ENCODE peak calls at places on chromosomes 1 and 21, in five cellular contexts. One of them, this sample, is unnamed.

GRCh38 chr1:60916926-60917325 is 165.4 kb upstream of the NFIA start:
- DNase-seq in ovary: no peak
- DNase-seq in prostate gland: no peak
- DNase-seq in left ventricle myocardium inferior: no peak
- DNase-seq in mammary epithelial cell: no peak
- DNase-seq in this sample: no peak

GRCh38 chr1:11952455-11953109 is 18.1 kb downstream of the PLOD1 start:
- DNase-seq in mammary epithelial cell: no peak
- DNase-seq in ovary: no peak
- DNase-seq in left ventricle myocardium inferior: no peak
- DNase-seq in prostate gland: no peak
- DNase-seq in this sample: no peak

GRCh38 chr1:207414606-207415108 is 39.5 kb upstream of the CR2 start:
- DNase-seq in left ventricle myocardium inferior: no peak
- DNase-seq in mammary epithelial cell: no peak
- DNase-seq in prostate gland: no peak
- DNase-seq in ovary: no peak
- DNase-seq in this sample: no peak

GRCh38 chr1:112686417-112686816 is 12.0 kb downstream of the MOV10 start:
- DNase-seq in prostate gland: no peak
- DNase-seq in mammary epithelial cell: peak; percentile 63
- DNase-seq in left ventricle myocardium inferior: no peak
- DNase-seq in ovary: no peak
- DNase-seq in this sample: no peak

GRCh38 chr21:34520769-34521508 is 8.9 kb upstream of the KCNE1 start:
- DNase-seq in mammary epithelial cell: no peak
- DNase-seq in prostate gland: no peak
- DNase-seq in left ventricle myocardium inferior: peak; percentile 40
- DNase-seq in ovary: no peak
- DNase-seq in this sample: no peak

GRCh38 chr1:85433096-85433495 is 31.9 kb downstream of the DDAH1 start:
- DNase-seq in prostate gland: no peak
- DNase-seq in ovary: no peak
- DNase-seq in mammary epithelial cell: no peak
- DNase-seq in left ventricle myocardium inferior: no peak
- DNase-seq in this sample: no peak

GRCh38 chr1:20308569-20308968 is 17.9 kb downstream of the VWA5B1 start:
- DNase-seq in ovary: no peak
- DNase-seq in left ventricle myocardium inferior: peak; percentile 61
- DNase-seq in prostate gland: no peak
- DNase-seq in mammary epithelial cell: no peak
- DNase-seq in this sample: no peak

GRCh38 chr1:1680031-1680911 is 12.3 kb downstream of the SLC35E2B start:
- DNase-seq in left ventricle myocardium inferior: peak; percentile 6
- DNase-seq in mammary epithelial cell: no peak
- DNase-seq in prostate gland: no peak
- DNase-seq in ovary: no peak
- DNase-seq in this sample: no peak

GRCh38 chr1:220151454-220151853 is 57.5 kb downstream of the IARS2 start:
- DNase-seq in ovary: peak; percentile 31
- DNase-seq in prostate gland: no peak
- DNase-seq in left ventricle myocardium inferior: peak; percentile 36
- DNase-seq in mammary epithelial cell: no peak
- DNase-seq in this sample: no peak

GRCh38 chr1:231215676-231216385 is 25.2 kb upstream of the GNPAT start:
- DNase-seq in mammary epithelial cell: no peak
- DNase-seq in prostate gland: no peak
- DNase-seq in left ventricle myocardium inferior: no peak
- DNase-seq in ovary: no peak
- DNase-seq in this sample: no peak

GRCh38 chr21:34690041-34690792 is 21.4 kb downstream of the CLIC6 start:
- DNase-seq in left ventricle myocardium inferior: no peak
- DNase-seq in prostate gland: no peak
- DNase-seq in ovary: no peak
- DNase-seq in mammary epithelial cell: peak; percentile 49
- DNase-seq in this sample: no peak

GRCh38 chr1:36328713-36329112 is 5.3 kb upstream of the EVA1B start:
- DNase-seq in ovary: peak; percentile 35
- DNase-seq in mammary epithelial cell: no peak
- DNase-seq in left ventricle myocardium inferior: no peak
- DNase-seq in prostate gland: no peak
- DNase-seq in this sample: no peak

GRCh38 chr1:46687910-46688509 is 16.4 kb downstream of the TEX38 start:
- DNase-seq in left ventricle myocardium inferior: no peak
- DNase-seq in prostate gland: no peak
- DNase-seq in ovary: no peak
- DNase-seq in mammary epithelial cell: no peak
- DNase-seq in this sample: no peak
- TF ChIP-seq CTCF in left ventricle myocardium inferior: no peak
- TF ChIP-seq CTCF in prostate gland: no peak
- TF ChIP-seq CTCF in ovary: no peak
- TF ChIP-seq CTCF in mammary epithelial cell: no peak
- TF ChIP-seq CTCF in this sample: no peak

DNA sequence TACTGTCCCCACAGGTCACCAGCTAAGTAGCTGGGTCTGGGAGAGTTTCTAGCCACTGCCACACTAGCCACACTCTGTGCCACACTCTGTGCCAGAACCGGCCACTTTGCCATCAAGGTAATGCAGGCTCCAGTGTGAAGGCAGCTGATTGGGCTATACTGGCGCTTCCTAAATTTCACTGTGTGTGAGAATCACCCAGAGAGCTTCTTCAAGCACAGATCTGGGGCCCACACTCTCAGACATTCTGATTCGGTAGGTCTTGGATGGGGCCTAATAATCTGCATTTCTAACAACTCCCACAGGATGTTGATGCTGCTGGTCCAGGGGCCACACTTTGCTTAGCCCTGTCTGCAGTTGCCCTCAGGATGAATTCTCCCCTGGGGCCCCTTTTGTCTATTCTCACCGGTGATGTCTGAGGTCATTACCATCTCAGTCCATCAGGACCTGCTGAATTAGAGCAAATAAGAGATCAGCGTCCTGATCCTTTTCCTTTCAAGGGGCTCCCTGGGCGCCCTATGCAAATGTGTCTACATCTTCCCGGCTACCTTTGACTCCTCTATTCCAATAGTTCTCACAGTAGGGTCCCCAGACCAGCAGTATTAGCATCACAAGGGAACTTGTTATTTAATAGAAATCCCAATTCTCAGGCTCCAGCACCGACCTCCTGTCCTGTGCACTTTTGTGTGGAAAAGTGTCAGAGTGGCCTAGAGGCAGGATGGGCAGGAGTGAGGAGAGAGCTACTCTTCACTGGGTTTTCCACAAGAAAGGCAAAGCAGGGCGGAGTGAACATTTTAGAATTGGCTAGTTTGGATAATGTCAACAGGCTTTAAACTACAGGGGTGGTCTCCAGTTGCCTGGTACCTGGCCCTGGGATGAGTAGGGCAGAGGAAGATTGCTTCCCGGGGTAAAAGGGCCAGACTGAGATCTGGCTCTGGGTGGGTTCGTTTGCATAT is 24.7 kb upstream of the LRRN2 start:
- DNase-seq in prostate gland: no peak
- DNase-seq in ovary: no peak
- DNase-seq in left ventricle myocardium inferior: no peak
- DNase-seq in mammary epithelial cell: no peak
- DNase-seq in this sample: no peak
- H3K27me3 ChIP-seq in prostate gland: peaks cover 16% of the 10 kb centered on the region
- H3K27me3 ChIP-seq in ovary: no peaks in the 10 kb centered on the region
- H3K27me3 ChIP-seq in left ventricle myocardium inferior: peaks cover 87% of the 10 kb centered on the region
- H3K27me3 ChIP-seq in mammary epithelial cell: no peaks in the 10 kb centered on the region
- H3K27me3 ChIP-seq in this sample: peaks cover 38% of the 10 kb centered on the region

DNA sequence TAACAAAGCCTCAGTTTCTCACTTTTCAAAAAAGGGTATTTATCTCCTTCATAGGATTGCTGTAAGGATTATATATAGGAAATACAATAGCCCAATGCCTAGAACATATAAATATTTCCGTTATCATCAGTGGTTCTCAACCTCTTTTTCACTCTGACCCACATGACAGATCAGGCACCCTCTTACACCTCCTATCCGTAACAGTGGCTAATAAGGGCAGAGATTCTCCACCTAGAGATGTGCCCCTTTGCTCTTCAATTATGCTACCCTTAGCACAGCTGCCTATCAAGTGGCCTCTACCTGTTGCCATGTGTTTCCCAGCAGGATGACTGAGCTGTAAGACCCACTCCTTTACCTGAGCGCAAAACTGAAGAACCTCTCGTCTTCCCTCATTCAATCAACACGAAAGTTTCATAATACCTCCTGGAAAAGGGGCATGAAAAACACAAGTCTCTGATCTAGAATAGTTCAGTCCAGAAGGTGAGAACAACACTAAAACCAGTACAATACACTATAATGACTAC is 10.5 kb downstream of the PUM1 start:
- DNase-seq in prostate gland: no peak
- DNase-seq in ovary: no peak
- DNase-seq in left ventricle myocardium inferior: no peak
- DNase-seq in mammary epithelial cell: no peak
- DNase-seq in this sample: no peak
- H3K36me3 ChIP-seq in prostate gland: no peaks in the 10 kb centered on the region
- H3K36me3 ChIP-seq in ovary: no peaks in the 10 kb centered on the region
- H3K36me3 ChIP-seq in left ventricle myocardium inferior: peaks cover 36% of the 10 kb centered on the region
- H3K36me3 ChIP-seq in mammary epithelial cell: peaks cover 21% of the 10 kb centered on the region
- H3K36me3 ChIP-seq in this sample: peaks cover 12% of the 10 kb centered on the region

GRCh38 chr21:39669485-39669884 is 56.7 kb downstream of the B3GALT5 start:
- DNase-seq in ovary: no peak
- DNase-seq in left ventricle myocardium inferior: no peak
- DNase-seq in prostate gland: no peak
- DNase-seq in mammary epithelial cell: no peak
- DNase-seq in this sample: no peak
- TF ChIP-seq CTCF in ovary: no peak
- TF ChIP-seq CTCF in left ventricle myocardium inferior: no peak
- TF ChIP-seq CTCF in prostate gland: no peak
- TF ChIP-seq CTCF in mammary epithelial cell: no peak
- TF ChIP-seq CTCF in this sample: no peak

GRCh38 chr1:226710501-226710900 is 28.6 kb downstream of the ITPKB start:
- DNase-seq in ovary: no peak
- DNase-seq in prostate gland: no peak
- DNase-seq in left ventricle myocardium inferior: no peak
- DNase-seq in mammary epithelial cell: peak; percentile 35
- DNase-seq in this sample: no peak
- H3K27me3 ChIP-seq in ovary: no peaks in the 10 kb centered on the region
- H3K27me3 ChIP-seq in prostate gland: no peaks in the 10 kb centered on the region
- H3K27me3 ChIP-seq in left ventricle myocardium inferior: no peaks in the 10 kb centered on the region
- H3K27me3 ChIP-seq in mammary epithelial cell: no peaks in the 10 kb centered on the region
- H3K27me3 ChIP-seq in this sample: no peaks in the 10 kb centered on the region

DNA sequence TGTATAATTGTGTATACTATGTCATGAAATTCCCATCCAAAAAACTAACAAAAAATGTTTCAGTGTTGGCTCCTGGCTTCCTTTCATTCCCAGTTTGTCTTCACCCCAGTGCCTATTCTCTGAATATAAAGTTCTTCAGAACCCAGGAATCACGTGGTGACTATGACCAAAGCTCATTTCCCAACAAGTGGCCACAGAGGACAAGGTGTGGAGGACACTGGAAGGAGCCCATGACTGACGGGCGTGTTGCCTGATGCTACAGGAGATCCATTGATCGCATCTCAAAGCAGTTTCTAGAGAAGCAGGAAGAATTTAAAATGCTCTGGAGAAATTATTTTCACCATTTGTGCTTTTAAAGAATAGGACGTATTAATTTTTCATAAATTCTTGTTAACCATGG is 7.4 kb upstream of the GREM2 start:
- DNase-seq in prostate gland: no peak
- DNase-seq in mammary epithelial cell: no peak
- DNase-seq in left ventricle myocardium inferior: no peak
- DNase-seq in ovary: no peak
- DNase-seq in this sample: no peak
- H3K36me3 ChIP-seq in prostate gland: no peaks in the 10 kb centered on the region
- H3K36me3 ChIP-seq in mammary epithelial cell: no peaks in the 10 kb centered on the region
- H3K36me3 ChIP-seq in left ventricle myocardium inferior: no peaks in the 10 kb centered on the region
- H3K36me3 ChIP-seq in ovary: no peaks in the 10 kb centered on the region
- H3K36me3 ChIP-seq in this sample: no peaks in the 10 kb centered on the region

GRCh38 chr1:233675893-233676292 is 62.0 kb downstream of the KCNK1 start:
- DNase-seq in ovary: no peak
- DNase-seq in left ventricle myocardium inferior: no peak
- DNase-seq in mammary epithelial cell: no peak
- DNase-seq in prostate gland: no peak
- DNase-seq in this sample: no peak
- TF ChIP-seq CTCF in ovary: no peak
- TF ChIP-seq CTCF in left ventricle myocardium inferior: no peak
- TF ChIP-seq CTCF in mammary epithelial cell: peak; percentile 4
- TF ChIP-seq CTCF in prostate gland: no peak
- TF ChIP-seq CTCF in this sample: no peak

DNA sequence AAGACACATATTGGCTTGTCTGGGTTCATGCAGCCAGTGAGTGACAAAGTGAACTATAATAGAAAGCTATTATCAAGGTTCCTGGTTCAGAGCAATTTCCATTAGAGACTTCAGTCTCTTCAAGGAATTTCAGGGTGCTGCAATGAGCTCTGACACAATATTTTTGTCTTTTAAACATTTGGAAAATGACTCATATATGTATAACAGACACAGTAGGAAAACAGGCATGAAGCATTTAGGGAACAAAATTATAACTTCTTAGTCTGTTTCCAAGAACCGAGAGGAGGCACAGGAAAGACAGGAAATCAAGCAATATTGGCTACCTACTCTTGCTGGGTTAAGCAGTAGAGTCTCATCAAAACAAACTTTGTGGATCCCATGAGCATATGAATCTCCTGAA is 170.4 kb downstream of the PTPRC start:
- DNase-seq in mammary epithelial cell: no peak
- DNase-seq in prostate gland: no peak
- DNase-seq in left ventricle myocardium inferior: no peak
- DNase-seq in ovary: no peak
- DNase-seq in this sample: peak; percentile 16
- H3K27me3 ChIP-seq in mammary epithelial cell: no peaks in the 10 kb centered on the region
- H3K27me3 ChIP-seq in prostate gland: no peaks in the 10 kb centered on the region
- H3K27me3 ChIP-seq in left ventricle myocardium inferior: no peaks in the 10 kb centered on the region
- H3K27me3 ChIP-seq in ovary: no peaks in the 10 kb centered on the region
- H3K27me3 ChIP-seq in this sample: no peaks in the 10 kb centered on the region

DNA sequence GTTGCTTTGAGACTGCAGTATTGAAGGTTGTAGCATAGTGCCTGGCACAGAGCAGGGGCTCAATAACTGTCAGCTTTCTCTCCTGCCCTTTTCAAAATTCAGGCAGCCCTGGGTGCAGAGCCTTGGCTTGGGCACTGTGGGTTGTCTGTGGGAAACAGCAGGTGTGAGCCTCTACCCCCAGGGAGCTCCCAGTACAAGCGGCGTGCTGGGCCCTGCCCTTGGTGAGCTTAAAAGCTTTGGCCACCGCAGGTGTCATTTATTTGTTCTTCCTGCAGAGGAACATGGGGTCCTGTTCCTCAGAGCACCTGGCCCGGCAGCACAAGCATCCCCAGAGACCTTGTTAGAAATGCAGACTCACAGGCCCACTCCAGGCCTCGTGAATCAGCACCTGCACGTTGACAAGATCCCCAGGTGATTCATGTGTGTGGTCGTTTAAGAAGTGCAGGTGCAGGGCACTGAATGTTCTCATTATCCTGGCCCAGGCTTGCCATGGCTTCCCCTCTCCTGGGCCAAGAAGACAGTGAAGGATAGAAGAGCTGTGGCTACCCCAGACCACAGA is 29.9 kb upstream of the IGSF21 start:
- DNase-seq in left ventricle myocardium inferior: no peak
- DNase-seq in ovary: no peak
- DNase-seq in mammary epithelial cell: no peak
- DNase-seq in prostate gland: no peak
- DNase-seq in this sample: no peak
- H3K36me3 ChIP-seq in left ventricle myocardium inferior: no peaks in the 10 kb centered on the region
- H3K36me3 ChIP-seq in ovary: no peaks in the 10 kb centered on the region
- H3K36me3 ChIP-seq in mammary epithelial cell: no peaks in the 10 kb centered on the region
- H3K36me3 ChIP-seq in prostate gland: no peaks in the 10 kb centered on the region
- H3K36me3 ChIP-seq in this sample: no peaks in the 10 kb centered on the region

This sample was measured in BJ.